ENCODE peak calls at places on chromosomes 2 and 18, in six cellular contexts. U, P, W, H, Z and T are unnamed samples.

GRCh38 chr2:157471078-157471477 is 27.2 kb upstream of the CYTIP start:
- DNase-seq in U (no peak), P (no peak), Z (no peak), H (no peak), W (no peak), T (no peak)

GRCh38 chr2:239382384-239382880 is 18.4 kb downstream of the HDAC4 start:
- DNase-seq in H (peak; percentile 18), P (no peak), U (no peak), Z (no peak), W (no peak), T (no peak)

GRCh38 chr2:12046641-12047040 is 300.2 kb downstream of the LPIN1 start:
- DNase-seq in U (no peak), H (no peak), W (no peak), P (no peak), Z (no peak), T (no peak)

GRCh38 chr2:38000485-38001222 is 75.3 kb downstream of the CYP1B1 start:
- DNase-seq in U (no peak), H (no peak), W (no peak), P (no peak), Z (no peak), T (no peak)

GRCh38 chr18:55699233-55699765 is 111.3 kb upstream of the TCF4 start:
- DNase-seq in Z (no peak), U (no peak), H (no peak), P (no peak), W (no peak), T (no peak)

GRCh38 chr2:20366672-20367116 is 16.1 kb upstream of the PUM2 start:
- DNase-seq in P (no peak), Z (no peak), U (no peak), W (no peak), H (no peak), T (no peak)

GRCh38 chr2:170924969-170925368 is 4.1 kb upstream of the GORASP2 start:
- DNase-seq in Z (no peak), W (no peak), U (no peak), P (no peak), H (no peak), T (no peak)

GRCh38 chr2:1613731-1614354 is 130.5 kb downstream of the PXDN start:
- DNase-seq in H (no peak), W (no peak), P (no peak), Z (no peak), U (no peak), T (no peak)

GRCh38 chr2:25044990-25045389 is 3.1 kb downstream of the EFR3B start:
- DNase-seq in Z (no peak), W (no peak), P (no peak), H (no peak), U (peak; percentile 26), T (no peak)

GRCh38 chr2:168198476-168199192 is 48.8 kb downstream of the STK39 start:
- DNase-seq in Z (no peak), P (peak; percentile 82), U (no peak), W (no peak), H (no peak), T (no peak)

GRCh38 chr18:69703461-69703860 is 244.2 kb downstream of the CD226 start:
- DNase-seq in Z (no peak), H (no peak), W (no peak), P (no peak), U (no peak), T (no peak)

GRCh38 chr2:200728630-200729029 is 83.1 kb upstream of the BZW1 start:
- DNase-seq in U (no peak), W (no peak), H (no peak), Z (no peak), P (no peak), T (no peak)

GRCh38 chr2:96195410-96196071 is 13.1 kb downstream of the STARD7 start:
- DNase-seq in H (no peak), Z (peak; percentile 46), U (no peak), P (peak; percentile 35), W (no peak), T (no peak)

GRCh38 chr2:111054791-111055627 is 65.7 kb upstream of the BCL2L11 start:
- DNase-seq in P (no peak), W (peak; percentile 26), U (peak; percentile 75), Z (no peak), H (no peak), T (peak; percentile 60)

GRCh38 chr2:106843001-106843909 is 42.7 kb downstream of the ST6GAL2 start:
- DNase-seq in U (no peak), W (no peak), H (no peak), Z (no peak), P (no peak), T (peak; percentile 72)

GRCh38 chr18:41324020-41324791 is 630.8 kb upstream of the PIK3C3 start:
- DNase-seq in U (no peak), H (no peak), Z (no peak), P (no peak), W (no peak), T (no peak)

GRCh38 chr18:57430166-57430958 is 4.8 kb upstream of the ONECUT2 start:
- DNase-seq in P (no peak), U (no peak), H (no peak), Z (no peak), W (peak; percentile 73), T (no peak)

GRCh38 chr18:21684731-21685130 is 19.8 kb downstream of the ABHD3 start:
- DNase-seq in W (no peak), U (peak; percentile 42), H (no peak), P (peak; percentile 60), Z (no peak), T (no peak)

GRCh38 chr18:2846638-2847340 is at the start of gene EMILIN2:
- DNase-seq in H (peak; percentile 90), Z (peak; percentile 60), P (no peak), U (no peak), W (peak; percentile 76), T (peak; percentile 97)

GRCh38 chr2:12607971-12608370 is 108.8 kb upstream of the TRIB2 start:
- DNase-seq in U (no peak), Z (no peak), H (no peak), W (no peak), P (no peak), T (no peak)

GRCh38 chr2:46135936-46136335 is 161.3 kb upstream of the EPAS1 start:
- DNase-seq in P (no peak), H (no peak), W (no peak), U (no peak), Z (no peak), T (no peak)

GRCh38 chr2:232872826-232873225 is 2.8 kb downstream of the SNORC start:
- DNase-seq in H (peak; percentile 64), Z (no peak), U (no peak), W (no peak), P (no peak), T (no peak)

GRCh38 chr18:14999085-14999975 is 251.4 kb downstream of the ANKRD30B start:
- DNase-seq in U (no peak), W (peak; percentile 55), H (no peak), P (no peak), Z (no peak), T (no peak)

GRCh38 chr2:9069496-9069991 is 66.1 kb upstream of the MBOAT2 start:
- DNase-seq in Z (no peak), P (no peak), W (no peak), U (no peak), H (no peak), T (no peak)

DNA sequence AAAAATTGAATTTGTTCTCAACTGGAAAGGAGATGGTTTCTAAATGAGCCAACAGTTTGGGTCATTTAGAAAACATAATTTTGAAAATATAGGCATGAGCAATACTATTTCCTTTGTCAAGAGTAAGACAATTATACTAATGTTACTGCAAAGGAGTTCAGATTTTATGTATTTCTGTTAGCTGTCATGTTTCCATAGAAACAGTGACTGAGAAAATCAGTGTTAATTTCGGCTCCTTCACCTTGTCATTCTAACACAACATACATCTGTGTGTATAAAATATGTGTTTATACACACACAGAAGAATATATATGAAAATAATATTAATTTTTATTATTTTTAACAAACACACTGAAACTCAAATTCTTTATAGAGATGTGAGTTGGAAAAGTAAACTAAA is 178.0 kb upstream of the SPHKAP start:
- DNase-seq in Z (no peak), U (no peak), W (no peak), P (no peak), H (no peak), T (no peak)
- TF ChIP-seq EP300 in Z (no peak), U (no peak), W (no peak), P (no peak), H (no peak), T (no peak)

GRCh38 chr2:78304678-78305077 is 720.8 kb upstream of the REG3G start:
- DNase-seq in P (peak; percentile 9), Z (no peak), U (no peak), H (no peak), W (no peak), T (no peak)
- TF ChIP-seq EP300 in P (no peak), Z (no peak), U (no peak), H (no peak), W (no peak), T (no peak)

GRCh38 chr2:237294509-237294908 is 119.5 kb downstream of the COL6A3 start:
- DNase-seq in Z (no peak), H (no peak), W (no peak), P (no peak), U (no peak), T (no peak)

GRCh38 chr2:237293966-237294365 is 120.0 kb downstream of the COL6A3 start:
- DNase-seq in Z (no peak), W (no peak), H (no peak), P (no peak), U (no peak), T (no peak)

GRCh38 chr2:237290249-237290648 is 123.7 kb downstream of the COL6A3 start:
- DNase-seq in P (no peak), W (no peak), U (no peak), H (peak; percentile 98), Z (peak; percentile 67), T (peak; percentile 95)

GRCh38 chr2:237289134-237289533 is 124.8 kb downstream of the COL6A3 start:
- DNase-seq in W (no peak), P (no peak), H (peak; percentile 73), U (no peak), Z (no peak), T (no peak)

GRCh38 chr2:237291138-237291792 is 122.7 kb downstream of the COL6A3 start:
- DNase-seq in W (no peak), H (peak; percentile 99), Z (peak; percentile 87), P (peak; percentile 63), U (no peak), T (peak; percentile 99)
- TF ChIP-seq EP300 in W (no peak), H (peak; percentile 84), Z (peak; percentile 83), P (no peak), U (no peak), T (peak; percentile 19)

GRCh38 chr2:183059561-183059960 is 19.0 kb upstream of the DUSP19 start:
- DNase-seq in P (no peak), W (no peak), H (no peak), U (no peak), Z (no peak), T (no peak)

GRCh38 chr2:183057333-183057985 is 19.2 kb upstream of the NCKAP1 start:
- DNase-seq in P (no peak), W (no peak), U (no peak), H (no peak), Z (no peak), T (no peak)

GRCh38 chr2:183063083-183063482 is 15.5 kb upstream of the DUSP19 start:
- DNase-seq in W (no peak), Z (no peak), U (no peak), P (no peak), H (no peak), T (no peak)

GRCh38 chr2:183060500-183061231 is 17.9 kb upstream of the DUSP19 start:
- DNase-seq in H (no peak), W (no peak), P (peak; percentile 58), U (no peak), Z (no peak), T (no peak)
- TF ChIP-seq EP300 in H (no peak), W (no peak), P (no peak), U (no peak), Z (no peak), T (no peak)